ENCODE peak calls at places on chromosomes 4 and X, in seven cellular contexts. N, W, O, G, M, J and Q are unnamed samples.

GRCh38 chr4:140595065-140595464 is 26.3 kb upstream of the UCP1 start:
- DNase-seq in N (peak), W (peak), O (peak), G (peak), M (no peak), J (no peak), Q (no peak)

GRCh38 chrX:55593296-55593695 is 29.9 kb upstream of the FOXR2 start:
- DNase-seq in N (no peak), W (no peak), O (no peak), G (no peak), M (no peak), J (no peak), Q (no peak)

GRCh38 chr4:6524436-6524835 is 50.6 kb upstream of the MAN2B2 start:
- DNase-seq in N (no peak), W (no peak), O (no peak), G (no peak), M (no peak), J (no peak), Q (no peak)

GRCh38 chrX:71911023-71911730 is 532 bp downstream of the NHSL2 start:
- DNase-seq in N (no peak), W (peak), O (peak), G (no peak), M (peak), J (no peak), Q (no peak)

GRCh38 chr4:19659131-19659530 is 592.6 kb upstream of the SLIT2 start:
- DNase-seq in N (no peak), W (no peak), O (no peak), G (no peak), M (no peak), J (no peak), Q (no peak)

GRCh38 chr4:3270141-3270611 is 21.2 kb downstream of the MSANTD1 start:
- DNase-seq in N (no peak), W (no peak), O (no peak), G (no peak), M (no peak), J (no peak), Q (no peak)

GRCh38 chr4:184228306-184228705 is 10.6 kb upstream of the ENPP6 start:
- DNase-seq in N (no peak), W (no peak), O (no peak), G (no peak), M (no peak), J (no peak), Q (no peak)

GRCh38 chr4:113004655-113005054 is 44.8 kb upstream of the ANK2 start:
- DNase-seq in N (no peak), W (no peak), O (no peak), G (no peak), M (no peak), J (no peak), Q (no peak)

GRCh38 chr4:140326395-140326993 is 47.0 kb upstream of the SCOC start:
- DNase-seq in N (peak), W (peak), O (no peak), G (peak), M (no peak), J (no peak), Q (no peak)

GRCh38 chr4:86848136-86848535 is 1.0 kb downstream of the SLC10A6 start:
- DNase-seq in N (no peak), W (peak), O (no peak), G (peak), M (no peak), J (no peak), Q (no peak)

GRCh38 chrX:44784241-44784640 is 59.6 kb upstream of the DUSP21 start:
- DNase-seq in N (no peak), W (peak), O (no peak), G (no peak), M (no peak), J (no peak), Q (no peak)

GRCh38 chr4:155085843-155086530 is 122.4 kb upstream of the NPY2R start:
- DNase-seq in N (no peak), W (peak), O (no peak), G (peak), M (no peak), J (no peak), Q (no peak)

GRCh38 chr4:38691251-38692008 is 27.4 kb downstream of the KLF3 start:
- DNase-seq in N (no peak), W (peak), O (no peak), G (peak), M (no peak), J (no peak), Q (no peak)

GRCh38 chr4:108544504-108544903 is 75.9 kb upstream of the RPL34 start:
- DNase-seq in N (no peak), W (peak), O (no peak), G (peak), M (no peak), J (peak), Q (no peak)

GRCh38 chr4:14719053-14719452 is 283.2 kb upstream of the CPEB2 start:
- DNase-seq in N (no peak), W (peak), O (no peak), G (peak), M (no peak), J (no peak), Q (no peak)

GRCh38 chr4:169410839-169411770 is 140.3 kb upstream of the SH3RF1 start:
- DNase-seq in N (no peak), W (peak), O (peak), G (peak), M (no peak), J (peak), Q (no peak)

GRCh38 chr4:153238146-153238919 is 34.1 kb downstream of the TRIM2 start:
- DNase-seq in N (no peak), W (no peak), O (no peak), G (no peak), M (no peak), J (no peak), Q (no peak)

GRCh38 chr4:4405358-4405962 is 18.6 kb downstream of the NSG1 start:
- DNase-seq in N (no peak), W (no peak), O (no peak), G (no peak), M (no peak), J (no peak), Q (no peak)

GRCh38 chrX:66912417-66912816 is 273.5 kb upstream of the EDA2R start:
- DNase-seq in N (no peak), W (no peak), O (no peak), G (no peak), M (no peak), J (no peak), Q (no peak)

GRCh38 chr4:148810461-148810860 is 368.2 kb upstream of the NR3C2 start:
- DNase-seq in N (no peak), W (no peak), O (no peak), G (peak), M (no peak), J (no peak), Q (no peak)

GRCh38 chr4:47526281-47526680 is 41.2 kb downstream of the ATP10D start:
- DNase-seq in N (no peak), W (peak), O (no peak), G (peak), M (no peak), J (no peak), Q (no peak)

GRCh38 chr4:165301833-165302232 is 25.6 kb upstream of the MSMO1 start:
- DNase-seq in N (no peak), W (peak), O (no peak), G (peak), M (no peak), J (no peak), Q (no peak)

GRCh38 chr4:22596384-22596783 is 80.5 kb upstream of the ADGRA3 start:
- DNase-seq in N (no peak), W (no peak), O (no peak), G (no peak), M (no peak), J (no peak), Q (no peak)

GRCh38 chr4:76993787-76994641 is 44.5 kb downstream of the SEPTIN11 start:
- DNase-seq in N (no peak), W (no peak), O (no peak), G (no peak), M (peak), J (no peak), Q (no peak)

GRCh38 chrX:45903781-45904201 is 641.4 kb downstream of the ZNF674 start:
- DNase-seq in N (peak), W (no peak), O (peak), G (no peak), M (no peak), J (no peak), Q (peak)

GRCh38 chr4:72591547-72591946 is 22.5 kb upstream of the ADAMTS3 start:
- DNase-seq in N (no peak), W (peak), O (no peak), G (no peak), M (no peak), J (no peak), Q (no peak)

GRCh38 chrX:153336128-153336894 is 2.4 kb downstream of the ZNF275 start:
- DNase-seq in N (no peak), W (peak), O (no peak), G (no peak), M (no peak), J (no peak), Q (no peak)

GRCh38 chr4:155614111-155614762 is 52.4 kb upstream of the GUCY1A1 start:
- DNase-seq in N (no peak), W (peak), O (no peak), G (peak), M (no peak), J (no peak), Q (no peak)

GRCh38 chrX:9656871-9657270 is 108.8 kb downstream of the GPR143 start:
- DNase-seq in N (no peak), W (no peak), O (no peak), G (no peak), M (no peak), J (no peak), Q (no peak)